ENCODE peak calls at places on chromosome 3, in eight cellular contexts. T is breast epithelium, R is transverse colon, Q is Panc1, K is suprapubic skin, N is stomach, V is sigmoid colon, G is HepG2. L is an unnamed sample. For H3K4me1, the result is how much of the 10 kb centered on the place peaks cover.

GRCh38 chr3:190443257-190443656 is 6.4 kb downstream of the TMEM207 start:
- DNase-seq in T (no peak), Q (no peak), R (no peak), K (no peak), N (no peak), G (peak), V (no peak), L (no peak)

GRCh38 chr3:12588674-12589054 is 31.8 kb downstream of the MKRN2 start:
- DNase-seq in T (no peak), G (no peak), K (no peak), R (no peak), N (no peak), V (no peak), Q (no peak), L (no peak)

GRCh38 chr3:52190294-52190841 is 7.6 kb upstream of the ALAS1 start:
- DNase-seq in N (peak), Q (no peak), R (no peak), V (no peak), T (peak), K (peak), G (no peak), L (peak)

GRCh38 chr3:63519426-63519825 is 133.0 kb upstream of the SNTN start:
- DNase-seq in G (no peak), T (no peak), V (no peak), Q (no peak), N (no peak), K (no peak), R (no peak), L (no peak)

GRCh38 chr3:133535971-133536634 is 37.4 kb upstream of the CDV3 start:
- DNase-seq in N (peak), G (peak), K (no peak), T (no peak), V (no peak), R (peak), Q (no peak), L (no peak)

GRCh38 chr3:187013080-187013838 is 82.9 kb downstream of the ST6GAL1 start:
- DNase-seq in G (no peak), V (no peak), N (no peak), K (no peak), T (no peak), Q (no peak), R (no peak), L (no peak)

GRCh38 chr3:63067999-63068645 is 192.9 kb upstream of the CADPS start:
- DNase-seq in Q (no peak), R (no peak), T (no peak), G (peak), N (no peak), V (no peak), K (no peak), L (no peak)

GRCh38 chr3:52827866-52828376 is 2.6 kb downstream of the ITIH4 start:
- DNase-seq in T (no peak), V (no peak), R (no peak), K (no peak), Q (no peak), G (peak), N (peak), L (no peak)

GRCh38 chr3:38843898-38844297 is 27.9 kb upstream of the SCN10A start:
- DNase-seq in Q (no peak), V (no peak), T (no peak), G (peak), R (no peak), K (no peak), N (no peak), L (no peak)

GRCh38 chr3:156812521-156813335 is 13.4 kb upstream of the LEKR1 start:
- DNase-seq in R (no peak), N (no peak), G (peak), Q (peak), K (no peak), V (no peak), T (no peak), L (no peak)

GRCh38 chr3:195033531-195034091 is 237.3 kb downstream of the XXYLT1 start:
- DNase-seq in R (peak), G (peak), T (no peak), N (peak), Q (no peak), V (no peak), K (no peak), L (no peak)

GRCh38 chr3:43948013-43948412 is 257.3 kb downstream of the ABHD5 start:
- DNase-seq in K (no peak), V (no peak), R (no peak), G (no peak), Q (no peak), T (no peak), N (no peak), L (no peak)

GRCh38 chr3:35777563-35777962 is 138.2 kb downstream of the ARPP21 start:
- DNase-seq in R (no peak), G (no peak), V (no peak), K (no peak), N (no peak), Q (no peak), T (no peak), L (no peak)

GRCh38 chr3:66993082-66993481 is 5.0 kb upstream of the KBTBD8 start:
- DNase-seq in G (no peak), R (no peak), T (no peak), K (no peak), V (no peak), N (no peak), Q (no peak), L (no peak)

GRCh38 chr3:156952011-156952410 is 125.9 kb downstream of the LEKR1 start:
- DNase-seq in N (no peak), T (no peak), V (no peak), G (no peak), K (no peak), Q (no peak), R (no peak), L (no peak)

DNA sequence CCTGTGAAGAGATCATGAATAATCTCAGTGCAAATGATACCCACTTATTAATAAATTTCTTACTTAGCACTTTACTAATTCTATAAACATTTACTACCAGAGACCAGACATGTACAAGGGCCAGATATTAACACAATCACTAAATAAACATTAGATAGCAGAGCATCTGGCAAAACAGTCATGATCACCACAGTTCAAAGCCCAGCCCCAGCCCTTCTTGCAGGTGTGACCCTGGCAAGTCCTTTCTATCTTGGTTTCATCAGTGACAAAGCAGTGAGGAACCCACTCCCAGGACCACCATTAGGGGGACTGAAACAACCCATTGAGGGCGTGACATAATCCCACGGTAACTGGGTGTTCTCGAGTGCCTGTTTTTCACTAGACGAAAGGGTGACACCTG is 11.6 kb downstream of the ZXDC start:
- DNase-seq in T (no peak), Q (no peak), G (no peak), R (no peak), K (peak), V (peak), N (no peak), L (no peak)
- H3K4me1 ChIP-seq in T (under half), Q (under half), G (half or more), R (under half), K (under half), V (under half), N (under half), L (under half)

DNA sequence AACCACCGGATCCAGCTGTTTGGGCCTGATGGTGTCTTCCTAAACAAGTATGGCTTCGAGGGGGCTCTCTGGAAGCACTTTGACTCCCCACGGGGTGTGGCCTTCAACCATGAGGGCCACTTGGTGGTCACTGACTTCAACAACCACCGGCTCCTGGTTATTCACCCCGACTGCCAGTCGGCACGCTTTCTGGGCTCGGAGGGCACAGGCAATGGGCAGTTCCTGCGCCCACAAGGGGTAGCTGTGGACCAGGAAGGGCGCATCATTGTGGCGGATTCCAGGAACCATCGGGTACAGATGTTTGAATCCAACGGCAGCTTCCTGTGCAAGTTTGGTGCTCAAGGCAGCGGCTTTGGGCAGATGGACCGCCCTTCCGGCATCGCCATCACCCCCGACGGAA is 60.1 kb upstream of the CCR4 start:
- DNase-seq in R (no peak), V (no peak), Q (no peak), G (no peak), N (no peak), T (no peak), K (no peak), L (peak)
- TF ChIP-seq POLR2AphosphoS5 in R (no peak), V (no peak), Q (no peak), G (no peak), N (no peak), T (no peak), K (no peak), L (no peak)

GRCh38 chr3:152291238-152291637 is 22.5 kb downstream of the MBNL1 start:
- DNase-seq in T (no peak), V (no peak), Q (no peak), K (no peak), G (no peak), N (no peak), R (no peak), L (no peak)

GRCh38 chr3:152290374-152290773 is 21.6 kb downstream of the MBNL1 start:
- DNase-seq in G (no peak), R (no peak), V (no peak), N (no peak), K (no peak), Q (no peak), T (no peak), L (no peak)

GRCh38 chr3:152293607-152294006 is 24.9 kb downstream of the MBNL1 start:
- DNase-seq in T (no peak), Q (no peak), V (no peak), K (no peak), G (no peak), N (no peak), R (no peak), L (no peak)

GRCh38 chr3:152292367-152292766 is 23.6 kb downstream of the MBNL1 start:
- DNase-seq in T (no peak), V (no peak), K (no peak), R (no peak), Q (no peak), N (no peak), G (no peak), L (no peak)

DNA sequence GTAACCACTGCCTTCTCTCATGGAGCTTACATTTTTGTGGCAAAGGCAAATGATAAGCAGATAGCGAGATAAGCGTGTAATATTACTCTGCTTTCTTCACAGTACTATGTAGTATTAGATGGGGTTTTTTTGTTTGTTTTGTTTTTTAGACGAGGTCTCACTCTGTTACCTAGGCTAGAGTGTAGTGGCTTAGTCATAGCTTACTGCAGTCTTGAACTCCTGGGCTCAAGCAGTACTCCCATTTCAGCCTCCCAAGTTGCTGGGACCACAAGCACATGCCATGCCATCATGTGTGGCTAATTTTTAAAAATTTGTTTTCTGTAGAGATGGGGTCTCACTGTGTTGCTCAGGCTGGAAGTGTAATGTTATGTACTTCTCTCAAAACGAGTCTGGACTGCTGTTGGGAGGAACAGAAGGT is 22.9 kb downstream of the MBNL1 start:
- DNase-seq in K (no peak), V (no peak), T (no peak), G (no peak), N (no peak), Q (no peak), R (no peak), L (no peak)
- H3K4me1 ChIP-seq in K (half or more), V (half or more), T (under half), G (under half), N (half or more), Q (under half), R (half or more), L (half or more)

GRCh38 chr3:47421741-47422649 is 41.2 kb downstream of the PTPN23 start:
- DNase-seq in R (peak), Q (no peak), G (no peak), V (peak), K (peak), T (no peak), N (peak), L (peak)

GRCh38 chr3:47418167-47419082 is 37.6 kb downstream of the PTPN23 start:
- DNase-seq in V (no peak), T (no peak), N (no peak), Q (no peak), K (peak), R (no peak), G (no peak), L (no peak)

GRCh38 chr3:47420044-47420430 is 39.2 kb downstream of the PTPN23 start:
- DNase-seq in N (no peak), V (no peak), T (no peak), K (no peak), R (no peak), Q (no peak), G (no peak), L (no peak)

GRCh38 chr3:47420511-47421484 is 40.0 kb downstream of the PTPN23 start:
- DNase-seq in Q (peak), G (peak), N (peak), R (peak), T (peak), K (peak), V (peak), L (peak)

GRCh38 chr3:47419083-47420043 is 38.5 kb downstream of the PTPN23 start:
- DNase-seq in V (no peak), T (no peak), N (no peak), Q (no peak), G (no peak), K (no peak), R (no peak), L (no peak)
- TF ChIP-seq POLR2AphosphoS5 in V (no peak), T (no peak), N (no peak), Q (no peak), G (no peak), K (no peak), R (no peak), L (no peak)

DNA sequence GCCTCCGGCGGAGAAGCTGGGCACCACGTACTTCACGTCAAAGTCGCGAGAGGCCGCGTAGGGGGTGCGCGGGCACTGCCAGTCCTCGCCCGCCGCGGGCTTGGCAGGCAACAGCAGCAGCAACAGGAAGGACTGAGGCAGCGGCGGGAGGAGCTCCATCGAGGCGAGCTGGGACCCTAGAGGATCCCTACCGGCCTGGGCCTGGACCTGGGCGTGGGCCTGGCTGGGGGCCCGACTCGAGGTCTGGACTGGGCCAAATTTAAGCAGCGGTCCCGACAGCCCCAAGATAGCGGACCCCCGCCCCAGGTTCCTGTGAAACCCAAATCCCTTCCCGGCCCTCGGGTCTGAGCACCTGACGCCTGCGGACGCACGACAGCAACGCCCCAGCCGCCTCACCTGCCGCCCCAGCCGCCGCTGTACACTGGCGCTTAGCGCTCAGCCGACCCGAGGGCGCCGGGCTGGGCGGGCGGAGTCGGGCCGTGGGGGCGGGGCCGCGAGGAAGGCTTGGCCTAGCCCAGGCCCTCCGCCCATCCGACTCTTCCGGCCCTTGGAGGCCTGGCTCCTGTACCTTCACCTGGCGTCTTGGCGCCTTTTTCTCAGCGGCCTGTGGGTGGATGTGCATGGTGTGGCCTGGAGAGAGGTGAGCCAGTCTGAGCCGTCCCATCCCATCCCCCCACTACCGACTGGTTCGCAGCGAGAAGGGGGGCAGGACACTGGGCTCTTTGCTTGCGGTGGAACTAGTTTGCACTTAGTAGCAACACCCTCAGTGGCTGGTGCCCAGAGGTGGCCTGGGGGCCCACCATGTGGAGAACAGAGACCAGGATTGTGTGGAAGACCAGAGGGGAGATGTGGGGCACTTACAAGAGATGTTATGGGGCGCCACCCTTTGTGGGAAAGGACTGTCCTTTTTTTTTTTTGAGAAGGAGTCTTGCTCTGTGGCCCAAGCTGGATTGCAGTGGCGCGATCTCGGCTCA is at the start of gene MST1R:
- DNase-seq in K (peak), R (peak), N (peak), T (peak), G (peak), V (peak), Q (no peak), L (peak)
- H3K4me1 ChIP-seq in K (half or more), R (half or more), N (half or more), T (under half), G (under half), V (under half), Q (under half), L (half or more)

GRCh38 chr3:58161435-58162398 is 49.1 kb downstream of the DNASE1L3 start:
- DNase-seq in G (no peak), T (no peak), Q (peak), N (peak), R (peak), K (no peak), V (peak), L (no peak)
- TF ChIP-seq POLR2AphosphoS5 in G (no peak), T (no peak), Q (no peak), N (peak), R (peak), K (no peak), V (peak), L (peak)

GRCh38 chr3:159938712-159939111 is 49.9 kb upstream of the IL12A start:
- DNase-seq in T (no peak), G (no peak), K (no peak), R (no peak), N (no peak), V (no peak), Q (no peak), L (no peak)
- H3K4me1 ChIP-seq in T (under half), G (under half), K (under half), R (under half), N (under half), V (under half), Q (under half), L (under half)

L was measured in upper lobe of left lung.